ENCODE peak calls at places on chromosomes 6 and 20, in eight cellular contexts. Z is HFF-Myc; C is omental fat pad; B is coronary artery; U is testis; V is A172; T is naive thymus-derived CD4-positive, alpha-beta T cell; P is GM12865. G is an unnamed sample.

GRCh38 chr6:10409766-10410209 is 5.1 kb downstream of the TFAP2A start:
- DNase-seq in U (no peak), B (no peak), C (no peak), P (no peak), T (no peak), V (no peak), Z (no peak), G (no peak)

GRCh38 chr20:53883098-53883762 is 187.2 kb downstream of the BCAS1 start:
- DNase-seq in B (no peak), V (peak; percentile 69), Z (no peak), U (no peak), P (no peak), C (no peak), T (no peak), G (no peak)

GRCh38 chr6:107879912-107880311 is 55.8 kb upstream of the SCML4 start:
- DNase-seq in B (no peak), C (no peak), U (no peak), T (no peak), P (no peak), Z (no peak), V (no peak), G (no peak)

GRCh38 chr6:6560909-6561308 is 27.6 kb upstream of the LY86 start:
- DNase-seq in U (no peak), Z (no peak), T (no peak), C (no peak), P (no peak), B (no peak), V (no peak), G (no peak)

GRCh38 chr20:45479822-45480221 is 10.3 kb downstream of the WFDC2 start:
- DNase-seq in U (no peak), P (no peak), T (no peak), C (no peak), Z (no peak), V (no peak), B (no peak), G (no peak)

GRCh38 chr6:17011985-17012384 is 89.9 kb upstream of the STMND1 start:
- DNase-seq in Z (no peak), P (no peak), V (no peak), B (no peak), T (no peak), U (no peak), C (no peak), G (no peak)

GRCh38 chr6:133235219-133235618 is 5.9 kb upstream of the EYA4 start:
- DNase-seq in T (no peak), P (no peak), U (no peak), B (no peak), V (no peak), Z (no peak), C (no peak), G (no peak)

GRCh38 chr6:90440586-90441338 is 144.1 kb upstream of the BACH2 start:
- DNase-seq in Z (no peak), P (no peak), T (no peak), U (no peak), B (no peak), C (no peak), V (no peak), G (no peak)

GRCh38 chr20:58131111-58131510 is 97.3 kb downstream of the ANKRD60 start:
- DNase-seq in V (peak; percentile 61), Z (no peak), U (no peak), B (peak; percentile 24), C (no peak), P (no peak), T (no peak), G (no peak)

GRCh38 chr20:22575087-22575721 is 9.2 kb downstream of the FOXA2 start:
- DNase-seq in B (peak; percentile 62), T (no peak), V (peak; percentile 91), Z (no peak), U (no peak), C (no peak), P (peak; percentile 63), G (no peak)

GRCh38 chr20:62516345-62516744 is 40.5 kb upstream of the GATA5 start:
- DNase-seq in V (no peak), B (no peak), T (no peak), U (no peak), Z (no peak), P (no peak), C (no peak), G (no peak)

GRCh38 chr6:41706876-41707564 is 28.4 kb downstream of the TFEB start:
- DNase-seq in C (no peak), T (no peak), Z (no peak), P (peak; percentile 81), U (peak; percentile 28), B (no peak), V (peak; percentile 25), G (no peak)

GRCh38 chr6:42278131-42278853 is 60.6 kb upstream of the MRPS10 start:
- DNase-seq in C (no peak), T (peak; percentile 34), B (peak; percentile 55), U (no peak), P (no peak), V (no peak), Z (no peak), G (no peak)

GRCh38 chr20:59678286-59678685 is 73.9 kb downstream of the PHACTR3 start:
- DNase-seq in P (no peak), U (no peak), T (no peak), V (no peak), Z (no peak), B (peak; percentile 28), C (no peak), G (no peak)

GRCh38 chr20:58553841-58554240 is 38.6 kb upstream of the APCDD1L start:
- DNase-seq in T (no peak), C (no peak), P (no peak), Z (no peak), B (peak; percentile 63), U (no peak), V (peak; percentile 37), G (no peak)

GRCh38 chr6:113148576-113148975 is 708.6 kb upstream of the MARCKS start:
- DNase-seq in U (no peak), B (no peak), V (no peak), Z (no peak), T (no peak), P (no peak), C (no peak), G (no peak)

GRCh38 chr6:13425971-13426931 is 61.1 kb downstream of the GFOD1 start:
- DNase-seq in P (peak; percentile 80), U (no peak), Z (no peak), B (peak; percentile 70), C (no peak), V (no peak), T (no peak), G (no peak)

GRCh38 chr6:110055387-110055735 is 77.2 kb downstream of the GPR6 start:
- DNase-seq in U (no peak), P (no peak), Z (no peak), C (no peak), T (no peak), B (peak; percentile 28), V (no peak), G (no peak)

GRCh38 chr6:168198302-168199180 is 119.5 kb upstream of the FRMD1 start:
- DNase-seq in Z (no peak), B (peak; percentile 64), P (no peak), V (no peak), U (no peak), C (no peak), T (no peak), G (no peak)

GRCh38 chr6:137767931-137768690 is 98.9 kb upstream of the TNFAIP3 start:
- DNase-seq in V (no peak), B (no peak), T (peak; percentile 31), U (no peak), Z (no peak), P (peak; percentile 78), C (no peak), G (no peak)

GRCh38 chr6:72861935-72862432 is 240.1 kb downstream of the KCNQ5 start:
- DNase-seq in T (no peak), C (no peak), B (no peak), V (peak; percentile 71), U (no peak), P (peak; percentile 7), Z (peak; percentile 47), G (no peak)

GRCh38 chr6:138465007-138465645 is 34.2 kb downstream of the NHSL1 start:
- DNase-seq in P (no peak), T (no peak), Z (peak; percentile 70), B (no peak), C (no peak), U (no peak), V (peak; percentile 88), G (no peak)

GRCh38 chr6:145310116-145310515 is 425.2 kb downstream of the EPM2A start:
- DNase-seq in T (no peak), U (no peak), Z (no peak), V (peak; percentile 31), P (no peak), B (no peak), C (no peak), G (no peak)

GRCh38 chr20:37315293-37316110 is 26.0 kb downstream of the MANBAL start:
- DNase-seq in V (no peak), P (peak; percentile 77), U (peak; percentile 94), B (peak; percentile 90), C (no peak), T (no peak), Z (no peak), G (peak; percentile 44)

GRCh38 chr20:5180421-5180820 is 53.6 kb downstream of the CDS2 start:
- DNase-seq in P (no peak), V (no peak), U (no peak), Z (no peak), C (no peak), B (no peak), T (no peak), G (no peak)

GRCh38 chr6:130557481-130558112 is 191.8 kb downstream of the TMEM200A start:
- DNase-seq in U (no peak), B (no peak), Z (no peak), C (no peak), V (no peak), T (no peak), P (peak; percentile 17), G (no peak)

GRCh38 chr20:63308218-63308911 is 15.4 kb downstream of the COL20A1 start:
- DNase-seq in V (no peak), U (no peak), P (no peak), T (no peak), B (no peak), C (no peak), Z (no peak), G (no peak)

GRCh38 chr20:50020283-50020682 is 37.5 kb downstream of the SNAI1 start:
- DNase-seq in C (no peak), V (peak; percentile 48), Z (no peak), U (no peak), P (peak; percentile 41), B (no peak), T (no peak), G (no peak)

GRCh38 chr6:16837217-16837972 is 76.1 kb upstream of the ATXN1 start:
- DNase-seq in B (no peak), U (no peak), Z (no peak), V (no peak), P (peak; percentile 34), C (no peak), T (no peak), G (no peak)

GRCh38 chr20:6034134-6034969 is 19.5 kb downstream of the LRRN4 start:
- DNase-seq in Z (no peak), V (peak; percentile 11), C (no peak), B (no peak), U (no peak), T (no peak), P (no peak), G (no peak)